ENCODE peak calls at places on chromosomes 11 and 22, in six cellular contexts. O is heart right ventricle, M is thyroid gland, C is fibroblast of lung, R is pancreas, G is choroid plexus epithelial cell. N is an unnamed sample.

GRCh38 chr11:103055174-103055890 is 36.6 kb downstream of the DCUN1D5 start:
- DNase-seq in G (peak), M (no peak), R (no peak), C (peak), O (no peak), N (no peak)

GRCh38 chr11:15535414-15535813 is 420.7 kb downstream of the INSC start:
- DNase-seq in R (no peak), M (no peak), G (no peak), C (no peak), O (no peak), N (no peak)

GRCh38 chr11:79119491-79120284 is 321.1 kb downstream of the TENM4 start:
- DNase-seq in C (peak), O (no peak), R (no peak), M (no peak), G (no peak), N (no peak)

GRCh38 chr11:91272089-91272488 is 952.5 kb upstream of the FAT3 start:
- DNase-seq in G (no peak), C (no peak), R (no peak), O (no peak), M (no peak), N (no peak)

GRCh38 chr11:119356349-119357031 is 10.0 kb upstream of the MFRP start:
- DNase-seq in G (peak), R (peak), C (peak), M (peak), O (peak), N (peak)

GRCh38 chr11:92976681-92977080 is 7.2 kb downstream of the MTNR1B start:
- DNase-seq in G (no peak), R (no peak), O (no peak), C (no peak), M (no peak), N (no peak)

GRCh38 chr22:17633217-17633997 is 4.9 kb upstream of the ATP6V1E1 start:
- DNase-seq in G (peak), M (peak), O (no peak), R (no peak), C (peak), N (no peak)

GRCh38 chr11:21933095-21933494 is 259.8 kb upstream of the ANO5 start:
- DNase-seq in O (no peak), M (no peak), C (no peak), R (no peak), G (peak), N (no peak)

GRCh38 chr11:96012086-96012824 is 88.3 kb upstream of the MTMR2 start:
- DNase-seq in G (peak), M (peak), R (no peak), C (peak), O (no peak), N (no peak)

GRCh38 chr22:41021039-41021654 is 70.0 kb downstream of the RBX1 start:
- DNase-seq in O (peak), C (no peak), M (peak), G (no peak), R (peak), N (peak)

GRCh38 chr11:132744771-132745170 is 787.5 kb downstream of the OPCML start:
- DNase-seq in R (no peak), G (no peak), O (no peak), C (peak), M (no peak), N (no peak)

GRCh38 chr11:26599421-26599820 is 27.4 kb upstream of the MUC15 start:
- DNase-seq in R (no peak), G (peak), M (no peak), O (no peak), C (peak), N (no peak)

GRCh38 chr11:59669611-59670009 is 773 bp upstream of the PATL1 start:
- DNase-seq in M (peak), O (peak), G (peak), R (peak), C (peak), N (peak)

GRCh38 chr22:48358886-48359612 is 1468.6 kb downstream of the BRD1 start:
- DNase-seq in R (no peak), G (no peak), O (no peak), C (no peak), M (no peak), N (no peak)

GRCh38 chr11:132658004-132658403 is 874.3 kb downstream of the OPCML start:
- DNase-seq in G (no peak), M (peak), C (no peak), O (no peak), R (no peak), N (no peak)

DNA sequence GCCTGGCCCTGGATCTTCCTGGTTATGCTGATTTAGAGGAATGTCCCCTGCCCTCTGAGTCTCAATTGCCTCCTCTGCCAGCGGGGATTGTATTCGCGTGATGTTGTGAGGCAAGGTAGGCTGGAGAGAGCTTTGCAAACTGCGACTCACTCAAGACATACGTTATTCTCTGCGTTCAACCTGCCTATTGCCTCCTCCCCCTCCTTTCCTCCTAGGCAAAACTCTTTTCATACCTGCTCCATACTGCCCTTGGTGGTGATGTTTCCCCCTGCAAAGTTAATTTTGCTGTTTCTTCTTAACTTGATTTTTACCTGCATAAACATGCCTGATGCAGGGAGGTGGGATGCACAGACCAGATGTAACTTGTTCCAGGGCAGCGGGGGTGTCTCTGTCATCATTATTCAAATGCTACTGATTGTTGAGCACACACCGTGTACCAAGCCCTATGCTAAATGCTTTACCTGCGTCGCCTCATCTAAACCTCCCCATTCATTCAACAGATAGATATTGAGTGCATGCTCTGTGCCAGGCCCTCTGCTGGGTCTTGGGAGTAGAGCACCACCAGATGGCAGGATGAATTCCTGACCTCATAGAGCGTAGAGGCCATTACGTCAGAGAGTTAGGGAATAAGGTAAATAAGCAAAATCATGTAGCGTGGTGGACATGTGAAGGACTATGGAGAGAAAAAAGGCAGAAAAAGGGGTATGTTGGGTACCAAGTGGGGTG is 29.0 kb downstream of the SGSM1 start:
- DNase-seq in R (no peak), O (no peak), M (no peak), G (peak), C (no peak), N (no peak)
- TF ChIP-seq CTCF in R (no peak), O (no peak), M (no peak), G (peak), C (peak), N (peak)

DNA sequence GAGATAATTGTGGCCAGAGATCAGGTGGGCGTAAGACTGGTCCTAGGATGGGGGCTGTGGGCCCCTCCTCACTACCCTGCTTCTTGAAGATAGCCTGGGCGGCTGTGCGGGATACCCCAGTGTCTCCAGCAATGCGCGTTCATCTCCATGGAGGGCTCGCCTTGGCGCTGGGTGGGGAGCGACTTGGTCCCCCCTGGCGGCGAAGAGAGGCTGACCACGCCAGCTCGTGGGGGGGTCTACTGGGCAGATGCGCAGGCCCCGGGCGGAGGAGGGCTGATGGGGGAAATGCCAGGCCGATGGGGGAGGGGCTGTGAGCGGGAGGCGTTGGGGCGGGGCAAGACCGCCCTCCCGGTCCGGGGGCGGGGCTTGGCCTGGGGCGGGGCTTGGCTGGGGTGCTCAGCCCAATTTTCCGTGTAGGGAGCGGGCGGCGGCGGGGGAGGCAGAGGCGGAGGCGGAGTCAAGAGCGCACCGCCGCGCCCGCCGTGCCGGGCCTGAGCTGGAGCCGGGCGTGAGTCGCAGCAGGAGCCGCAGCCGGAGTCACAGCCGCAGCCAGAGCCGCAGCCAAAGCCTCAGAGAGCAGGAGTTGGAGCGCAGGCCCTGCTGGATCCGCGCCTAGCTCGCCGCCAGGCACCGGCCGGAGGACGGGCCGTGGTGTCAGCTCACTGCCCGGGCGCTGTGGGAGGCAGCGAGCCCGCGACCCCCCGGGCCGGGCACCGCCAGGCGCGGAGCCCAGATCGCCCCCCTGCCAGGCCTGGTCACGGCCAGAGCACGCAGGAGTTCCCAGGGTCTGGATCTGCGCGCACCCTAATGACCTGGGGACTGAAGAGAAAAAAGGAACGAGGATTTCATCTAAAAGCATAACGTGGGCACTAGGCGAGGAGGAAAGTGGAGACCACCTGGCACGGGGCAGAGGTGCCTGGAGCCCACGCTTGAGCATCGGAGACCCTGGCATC is at the start of gene SLC35E4:
- DNase-seq in C (peak), O (peak), M (peak), R (peak), G (peak), N (peak)
- TF ChIP-seq CTCF in C (peak), O (no peak), M (no peak), R (no peak), G (no peak), N (no peak)

GRCh38 chr11:46896719-46897406 is 21.5 kb downstream of the LRP4 start:
- DNase-seq in G (peak), R (no peak), O (no peak), M (no peak), C (peak), N (no peak)
- TF ChIP-seq CTCF in G (peak), R (no peak), O (no peak), M (no peak), C (peak), N (peak)

DNA sequence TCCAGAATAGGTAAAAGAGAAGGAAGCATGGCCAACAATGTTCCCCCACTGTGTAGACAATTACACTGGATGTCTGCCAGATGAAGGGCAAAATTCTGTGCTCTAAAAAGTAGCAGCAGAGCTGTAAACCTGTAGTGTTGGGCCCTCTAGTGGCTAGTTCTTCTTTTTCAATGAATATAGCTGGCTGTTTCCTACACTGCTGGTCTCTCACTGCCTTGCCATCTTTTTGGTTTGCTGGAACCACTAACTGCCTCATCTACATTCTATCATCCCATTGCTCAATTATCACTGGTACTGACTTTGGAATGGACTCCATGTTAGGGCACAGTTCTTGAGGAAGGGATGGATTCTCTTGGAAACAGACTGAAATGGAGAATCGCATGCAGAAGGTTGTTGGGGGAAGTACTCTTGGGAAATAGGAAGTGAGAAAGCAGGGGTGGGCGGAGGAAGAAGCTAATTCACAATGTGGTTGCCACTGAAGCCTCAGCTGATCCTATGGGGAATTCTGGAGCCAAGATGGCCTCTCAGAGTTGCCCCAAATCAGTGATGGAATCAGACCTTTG is 17.9 kb downstream of the KCNE3 start:
- DNase-seq in G (peak), M (peak), C (peak), O (no peak), R (peak), N (no peak)
- TF ChIP-seq CTCF in G (peak), M (peak), C (peak), O (peak), R (peak), N (peak)